ENCODE peak calls at places on chromosomes 4 and X, in nine cellular contexts. D is suprapubic skin, X is thoracic aorta, R is GM20000, Y is fibroblast of the aortic adventitia, B is PC-3, E is MCF 10A, V is neural progenitor cell, F is pancreas. Q is an unnamed sample.
A peak's percentile ranks its signal among the peaks of the same experiment; 100 is the strongest.

GRCh38 chrX:30141966-30142365 is 73.4 kb upstream of the MAGEB2 start:
- DNase-seq in D (no peak), X (no peak), R (peak; percentile 21), Y (peak; percentile 28), B (peak; percentile 63), E (peak; percentile 63), V (peak; percentile 71), F (no peak), Q (peak; percentile 24)

GRCh38 chr4:152663203-152664066 is 16.4 kb downstream of the TMEM154 start:
- DNase-seq in D (no peak), X (no peak), R (peak; percentile 59), Y (peak; percentile 35), B (no peak), E (no peak), V (no peak), F (no peak), Q (no peak)

GRCh38 chrX:103722505-103722904 is 11.8 kb downstream of the TMEM31 start:
- DNase-seq in D (no peak), X (no peak), R (no peak), Y (peak; percentile 54), B (no peak), E (peak; percentile 26), V (no peak), F (no peak), Q (peak; percentile 15)

GRCh38 chr4:76188149-76188548 is 25.5 kb downstream of the SCARB2 start:
- DNase-seq in D (no peak), X (no peak), R (no peak), Y (no peak), B (no peak), E (no peak), V (no peak), F (no peak), Q (no peak)

GRCh38 chr4:20194079-20195013 is 57.4 kb upstream of the SLIT2 start:
- DNase-seq in D (no peak), X (no peak), R (no peak), Y (peak; percentile 92), B (peak; percentile 87), E (peak; percentile 72), V (no peak), F (no peak), Q (peak; percentile 51)

GRCh38 chrX:1442724-1443367 is 9.9 kb downstream of the ASMTL start:
- DNase-seq in D (peak; percentile 60), X (no peak), R (no peak), Y (no peak), B (no peak), E (no peak), V (no peak), F (no peak), Q (no peak)

GRCh38 chrX:109218761-109219160 is 263.1 kb downstream of the GUCY2F start:
- DNase-seq in D (no peak), X (no peak), R (no peak), Y (no peak), B (no peak), E (no peak), V (no peak), F (no peak), Q (no peak)

GRCh38 chr4:140038031-140038533 is 115.9 kb downstream of the MAML3 start:
- DNase-seq in D (no peak), X (no peak), R (no peak), Y (peak; percentile 33), B (peak; percentile 56), E (no peak), V (no peak), F (no peak), Q (peak; percentile 51)

GRCh38 chr4:108107729-108108382 is 60.9 kb downstream of the LEF1 start:
- DNase-seq in D (no peak), X (no peak), R (no peak), Y (no peak), B (no peak), E (no peak), V (no peak), F (no peak), Q (no peak)

GRCh38 chr4:76342191-76342590 is 35.7 kb downstream of the STBD1 start:
- DNase-seq in D (no peak), X (no peak), R (no peak), Y (no peak), B (no peak), E (no peak), V (no peak), F (no peak), Q (no peak)

GRCh38 chr4:159600102-159600501 is 497.2 kb downstream of the RAPGEF2 start:
- DNase-seq in D (no peak), X (no peak), R (no peak), Y (no peak), B (no peak), E (no peak), V (no peak), F (no peak), Q (no peak)

GRCh38 chrX:149630681-149631292 is 805 bp downstream of the TMEM185A start:
- DNase-seq in D (no peak), X (no peak), R (no peak), Y (peak; percentile 64), B (peak; percentile 42), E (peak; percentile 26), V (no peak), F (peak; percentile 6), Q (peak; percentile 18)

Q was measured in mammary epithelial cell.